ENCODE peak calls at places on chromosomes 7 and 10, in four cellular contexts. T, I, Z and J are unnamed samples.

GRCh38 chr7:157413881-157414701 is 77.3 kb downstream of the DNAJB6 start:
- DNase-seq in T (no peak), I (no peak), Z (no peak), J (no peak)

GRCh38 chr7:46879783-46880182 is 702.1 kb downstream of the TNS3 start:
- DNase-seq in T (no peak), I (no peak), Z (peak), J (no peak)

GRCh38 chr10:118041316-118041715 is 5.4 kb downstream of the RAB11FIP2 start:
- DNase-seq in T (no peak), I (no peak), Z (peak), J (peak)

GRCh38 chr7:135166338-135166989 is 4.0 kb downstream of the CYREN start:
- DNase-seq in T (no peak), I (no peak), Z (no peak), J (no peak)

GRCh38 chr7:115127399-115128021 is 205.6 kb downstream of the MDFIC start:
- DNase-seq in T (no peak), I (no peak), Z (no peak), J (no peak)

GRCh38 chr10:102660891-102661613 is 16.8 kb downstream of the TRIM8 start:
- DNase-seq in T (no peak), I (peak), Z (peak), J (no peak)

GRCh38 chr7:110386914-110387313 is 704.0 kb upstream of the LRRN3 start:
- DNase-seq in T (peak), I (peak), Z (no peak), J (peak)

GRCh38 chr7:156751319-156751718 is 110.7 kb downstream of the RNF32 start:
- DNase-seq in T (no peak), I (peak), Z (peak), J (peak)

GRCh38 chr7:13457790-13458189 is 531.7 kb downstream of the ETV1 start:
- DNase-seq in T (no peak), I (no peak), Z (no peak), J (no peak)

GRCh38 chr10:119663866-119664698 is 12.9 kb downstream of the BAG3 start:
- DNase-seq in T (no peak), I (no peak), Z (peak), J (peak)

GRCh38 chr10:116056445-116057293 is 216.3 kb downstream of the GFRA1 start:
- DNase-seq in T (no peak), I (no peak), Z (no peak), J (no peak)

GRCh38 chr10:61272781-61273180 is 180.4 kb downstream of the TMEM26 start:
- DNase-seq in T (no peak), I (no peak), Z (peak), J (no peak)

GRCh38 chr10:61271127-61271780 is 181.9 kb downstream of the TMEM26 start:
- DNase-seq in T (peak), I (peak), Z (peak), J (peak)
- TF ChIP-seq CTCF in T (no peak), I (peak), Z (no peak), J (peak)

DNA sequence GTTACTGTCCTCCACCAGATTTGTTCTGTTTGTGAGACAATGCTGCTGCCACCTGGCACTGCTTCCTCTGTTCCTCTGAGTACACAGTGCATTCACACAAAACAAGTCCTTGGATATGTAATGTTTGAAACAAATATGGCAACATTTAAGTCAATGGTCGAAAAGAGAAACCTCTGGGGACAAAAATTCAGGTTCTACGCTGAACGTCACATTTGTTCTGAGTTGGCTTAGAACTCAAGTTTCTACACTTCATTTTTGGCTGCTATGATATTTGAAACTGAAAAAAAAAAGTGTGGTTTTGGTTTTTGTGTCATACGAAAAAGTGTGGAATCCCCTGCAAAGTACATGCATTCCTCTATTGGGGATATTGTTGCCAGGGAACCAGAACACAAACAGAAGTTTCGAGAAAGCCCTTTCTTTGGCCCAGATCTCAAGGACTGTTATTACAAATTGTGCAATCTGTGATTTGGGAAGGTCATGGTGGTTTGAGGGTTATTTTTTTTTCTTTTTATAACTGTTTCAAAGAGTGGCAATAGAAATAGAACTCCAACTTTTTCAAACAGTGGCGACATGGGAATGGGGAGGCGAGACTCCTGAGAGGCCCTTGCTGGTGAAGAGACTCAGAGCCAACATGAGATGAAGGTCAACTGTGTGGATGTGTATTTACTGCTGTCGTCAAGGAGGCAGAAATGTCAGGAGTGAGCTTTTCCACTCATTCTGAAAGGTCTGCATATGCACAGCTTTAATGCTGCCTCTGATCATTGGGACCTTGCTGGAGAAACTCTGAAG is 127.5 kb downstream of the CUBN start:
- DNase-seq in T (no peak), I (peak), Z (peak), J (peak)
- TF ChIP-seq CTCF in T (no peak), I (no peak), Z (no peak), J (no peak)

DNA sequence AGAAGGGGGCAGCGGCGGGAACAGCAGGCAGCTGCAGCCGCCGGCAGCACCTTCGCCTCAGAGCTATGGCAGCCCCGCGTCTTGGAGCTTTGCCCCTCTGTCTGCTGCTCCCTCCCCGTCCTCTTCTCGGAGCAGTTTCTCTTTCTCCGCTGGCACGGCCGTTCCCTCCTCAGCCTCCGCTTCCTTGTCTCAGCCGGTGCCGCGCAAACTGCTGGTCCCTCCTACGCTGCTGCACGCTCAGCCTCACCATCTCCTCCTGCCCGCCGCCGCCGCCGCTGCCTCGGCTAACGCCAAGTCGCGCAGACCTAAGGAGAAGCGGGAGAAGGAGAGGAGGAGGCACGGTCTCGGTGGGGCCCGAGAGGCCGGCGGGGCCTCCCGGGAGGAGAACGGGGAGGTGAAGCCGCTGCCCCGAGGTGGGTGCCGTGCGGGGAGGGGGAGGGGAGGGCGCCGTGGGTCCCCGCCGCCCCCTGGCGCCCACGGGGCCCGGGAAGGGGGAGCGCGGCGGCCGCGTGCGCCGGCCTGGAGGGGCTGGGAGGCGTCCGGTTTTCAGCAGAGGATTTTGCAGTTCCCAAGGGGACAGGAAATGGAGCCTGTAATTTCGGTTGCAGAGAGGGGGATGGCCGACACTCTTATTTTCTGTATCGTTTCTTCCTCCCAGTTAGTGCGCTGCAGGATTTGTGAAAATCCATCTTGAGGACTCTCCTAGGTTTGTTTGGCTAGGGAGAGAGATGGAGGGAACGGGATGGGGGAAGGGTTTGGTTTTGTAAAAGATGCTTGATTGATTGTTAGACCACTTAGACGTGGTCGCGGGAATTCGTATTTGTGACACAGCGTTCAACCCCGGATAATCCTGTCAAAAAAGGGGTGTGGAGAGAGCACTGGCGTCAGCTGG is 630 bp downstream of the RSBN1L start:
- DNase-seq in T (peak), I (no peak), Z (peak), J (peak)
- TF ChIP-seq CTCF in T (no peak), I (no peak), Z (no peak), J (peak)

DNA sequence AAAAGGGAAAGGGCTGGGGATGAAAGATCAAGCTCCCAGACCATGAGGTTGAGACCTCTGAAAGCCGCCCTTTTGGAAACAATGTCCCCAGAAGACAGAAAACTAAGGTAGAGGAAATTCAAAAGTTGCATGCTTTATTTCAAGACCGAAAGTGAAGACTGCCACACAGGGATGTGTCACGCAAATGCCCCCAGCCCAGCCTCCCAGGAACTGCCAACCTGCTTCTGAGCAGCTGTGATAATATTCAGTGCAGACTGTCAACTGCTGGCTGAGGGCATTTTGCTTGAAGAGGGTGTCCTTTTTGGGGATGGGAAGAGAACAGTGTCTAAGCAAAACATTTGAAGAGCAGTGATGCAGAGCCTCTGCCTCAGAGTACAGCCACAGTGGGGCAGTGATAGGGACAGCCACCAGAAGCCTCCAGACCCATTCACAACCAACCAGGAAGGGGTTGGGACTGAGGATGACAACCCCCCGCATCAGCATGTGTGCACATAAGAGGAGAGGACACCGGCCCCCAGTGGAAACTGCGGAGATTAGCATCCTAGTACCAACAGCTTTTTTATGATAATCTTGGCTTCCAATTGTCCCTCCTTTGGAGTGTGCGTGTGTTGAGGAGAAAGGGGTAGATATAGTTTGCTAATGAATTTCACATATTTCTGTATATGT is 34.7 kb upstream of the NFE2L3 start:
- DNase-seq in T (no peak), I (no peak), Z (no peak), J (no peak)
- TF ChIP-seq CTCF in T (no peak), I (no peak), Z (no peak), J (no peak)

DNA sequence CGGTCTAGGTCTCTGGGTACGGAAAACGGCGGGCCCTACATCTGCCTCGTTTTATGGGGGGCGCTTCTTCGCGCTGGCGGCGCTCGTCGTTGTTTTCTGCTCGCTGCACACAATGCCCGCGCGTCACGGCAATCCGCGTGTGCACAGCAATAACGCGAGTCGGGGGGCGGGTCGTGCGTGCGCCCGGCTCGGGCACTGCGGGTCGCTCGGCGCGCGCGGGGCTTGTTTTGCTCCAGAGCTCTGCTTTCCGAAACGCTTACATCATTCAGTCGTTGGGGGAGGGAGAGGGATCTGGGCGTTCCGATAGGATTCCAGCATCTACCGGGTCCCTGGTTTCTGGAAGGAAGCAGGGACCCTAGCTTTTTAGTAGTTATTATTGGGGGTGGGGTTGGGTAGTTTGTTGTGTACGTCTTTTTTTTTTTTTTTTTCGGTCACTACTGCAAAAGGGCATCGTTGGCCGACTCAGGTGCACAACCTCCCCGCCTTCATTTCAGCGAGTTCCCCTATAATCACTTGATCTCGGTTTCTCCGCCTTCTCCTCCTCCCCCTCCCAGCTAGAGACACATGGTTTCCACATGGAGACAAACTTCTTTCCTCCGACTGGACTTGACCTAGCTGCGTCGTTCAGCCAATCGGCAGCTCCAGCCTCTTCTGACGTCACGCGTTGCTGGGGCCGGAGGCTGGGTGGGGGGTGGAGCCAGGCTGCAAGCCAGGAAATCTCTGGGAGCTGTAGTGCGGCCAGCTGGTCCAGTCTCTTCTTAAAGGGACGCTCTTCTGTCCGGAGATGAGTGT is 3.5 kb downstream of the MXI1 start:
- DNase-seq in T (peak), I (peak), Z (peak), J (peak)
- TF ChIP-seq CTCF in T (no peak), I (no peak), Z (no peak), J (no peak)

GRCh38 chr7:76513817-76514799 is 3.8 kb downstream of the UPK3B start:
- DNase-seq in T (no peak), I (no peak), Z (no peak), J (no peak)

GRCh38 chr7:76514926-76515325 is 4.6 kb downstream of the UPK3B start:
- DNase-seq in T (no peak), I (no peak), Z (no peak), J (no peak)

GRCh38 chr7:76515999-76516443 is 5.7 kb downstream of the UPK3B start:
- DNase-seq in T (no peak), I (no peak), Z (no peak), J (no peak)

GRCh38 chr7:76509931-76510877 is at the start of gene UPK3B:
- DNase-seq in T (peak), I (no peak), Z (no peak), J (no peak)

DNA sequence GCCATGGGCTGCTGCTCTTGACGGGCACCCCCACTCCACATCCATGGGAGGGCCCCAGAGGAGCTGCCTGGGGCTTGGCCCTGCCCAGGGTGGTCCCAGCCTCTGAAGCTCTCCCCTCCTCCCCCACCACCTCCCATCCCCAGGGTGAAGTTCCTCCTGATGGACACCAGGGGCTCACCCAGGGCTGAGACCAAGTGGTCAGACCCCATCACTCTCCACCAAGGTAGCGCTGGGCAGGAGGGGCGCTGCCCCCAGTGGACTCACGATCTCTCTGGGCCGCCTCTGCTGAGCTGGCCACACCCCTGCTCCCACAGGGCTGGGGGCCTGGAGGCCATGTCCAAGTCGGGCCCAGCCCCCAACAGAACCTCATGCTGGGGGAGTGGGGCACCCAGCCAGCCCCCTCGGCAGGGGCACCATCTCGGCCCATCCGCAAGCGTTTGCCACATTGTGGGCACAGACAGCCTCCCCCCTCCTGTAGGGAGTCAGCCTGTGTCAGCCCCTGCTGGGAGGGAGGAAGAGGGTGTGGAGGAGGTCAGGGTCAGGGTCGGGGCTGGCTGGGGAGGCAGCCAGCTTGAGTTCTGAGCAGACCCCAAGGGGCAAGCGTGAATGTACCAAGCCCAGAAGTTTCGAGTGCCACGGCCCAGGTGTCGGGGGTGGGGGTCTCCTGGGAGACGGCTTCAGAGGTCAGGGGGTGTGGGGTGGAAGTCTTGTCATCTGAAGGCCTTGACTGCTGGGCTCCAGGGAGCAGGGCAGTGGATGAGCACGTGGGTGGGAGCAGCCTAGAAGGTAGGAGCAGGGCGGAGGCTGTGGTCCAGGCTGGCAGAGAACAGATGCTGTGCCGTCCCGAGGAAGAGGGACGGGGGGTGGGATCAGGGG is 2.8 kb downstream of the UPK3B start:
- DNase-seq in T (peak), I (no peak), Z (no peak), J (no peak)
- TF ChIP-seq CTCF in T (peak), I (peak), Z (peak), J (peak)